ENCODE peak calls at places on chromosomes 7 and 10, in ten cellular contexts. Y, H, O, J, V, P, D, T, Z and E are unnamed samples.

GRCh38 chr10:90306187-90306586 is 551.7 kb downstream of the HTR7 start:
- DNase-seq in V (no peak), O (no peak), Y (peak), J (no peak), P (no peak), T (no peak), D (peak), H (no peak), Z (no peak), E (no peak)

GRCh38 chr7:106031271-106032029 is 68.4 kb downstream of the CDHR3 start:
- DNase-seq in J (no peak), O (no peak), T (no peak), Z (no peak), V (peak), Y (no peak), H (no peak), D (no peak), P (no peak), E (no peak)

GRCh38 chr10:94112321-94112720 is 118.6 kb downstream of the PLCE1 start:
- DNase-seq in T (no peak), O (no peak), P (no peak), Y (no peak), J (no peak), Z (no peak), D (no peak), V (no peak), H (no peak), E (no peak)

GRCh38 chr7:30877010-30877740 is 34.5 kb upstream of the AQP1 start:
- DNase-seq in Z (no peak), T (no peak), P (no peak), Y (no peak), J (peak), H (no peak), D (no peak), V (no peak), O (no peak), E (no peak)

GRCh38 chr10:72483452-72483851 is 128.7 kb upstream of the DNAJB12 start:
- DNase-seq in Y (no peak), H (no peak), V (no peak), D (no peak), J (no peak), T (no peak), Z (no peak), O (no peak), P (no peak), E (no peak)

GRCh38 chr7:8035647-8036518 is 67.3 kb downstream of the GLCCI1 start:
- DNase-seq in V (no peak), D (peak), P (no peak), Y (peak), O (no peak), H (no peak), J (no peak), T (no peak), Z (no peak), E (no peak)

GRCh38 chr7:38070718-38071117 is 107.3 kb upstream of the STARD3NL start:
- DNase-seq in D (peak), P (peak), J (no peak), Z (peak), V (peak), Y (peak), H (no peak), T (no peak), O (no peak), E (no peak)

GRCh38 chr10:95513008-95513589 is 48.1 kb downstream of the SORBS1 start:
- DNase-seq in H (no peak), J (no peak), D (no peak), P (peak), Y (no peak), T (peak), Z (no peak), V (no peak), O (no peak), E (no peak)

GRCh38 chr7:2105917-2106316 is 126.8 kb downstream of the MAD1L1 start:
- DNase-seq in T (no peak), V (no peak), Y (no peak), D (no peak), H (no peak), Z (no peak), O (no peak), P (no peak), J (no peak), E (no peak)

DNA sequence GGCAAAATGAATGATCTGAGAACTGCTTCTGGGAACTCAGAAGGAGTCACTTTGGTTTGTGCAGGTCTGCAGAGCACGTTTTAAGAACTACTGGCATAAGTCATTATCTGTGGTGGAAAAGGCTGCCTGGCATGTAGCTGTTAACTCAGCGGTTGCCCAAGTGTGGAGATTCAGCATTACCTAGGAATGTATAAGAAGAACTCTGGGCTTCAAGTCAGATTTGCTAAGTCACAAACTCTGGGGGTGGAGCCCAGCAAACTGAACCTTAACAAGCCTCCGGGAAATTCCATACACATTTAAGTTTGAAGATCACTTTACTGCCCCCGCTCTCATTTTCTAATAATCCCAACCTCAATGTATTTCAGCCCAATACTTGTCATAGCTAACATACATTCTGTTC is 31.1 kb downstream of the PLXDC2 start:
- DNase-seq in O (no peak), T (no peak), Y (no peak), V (no peak), P (no peak), J (no peak), H (no peak), D (peak), Z (no peak), E (no peak)
- TF ChIP-seq CTCF in O (no peak), T (no peak), Y (no peak), V (no peak), P (no peak), J (no peak), H (no peak), D (no peak), Z (no peak), E (no peak)

GRCh38 chr10:99619851-99620712 is at the start of gene SLC25A28:
- DNase-seq in J (peak), D (peak), V (peak), H (peak), O (peak), Y (peak), T (peak), P (peak), Z (peak), E (peak)
- TF ChIP-seq POLR2A in J (no peak), D (no peak), V (peak), H (no peak), O (no peak), Y (no peak), T (no peak), P (no peak), Z (peak), E (no peak)

GRCh38 chr10:91389636-91390512 is 20.3 kb upstream of the HECTD2 start:
- DNase-seq in D (peak), T (no peak), J (no peak), O (no peak), H (no peak), Z (peak), P (no peak), V (no peak), Y (peak), E (no peak)
- TF ChIP-seq CTCF in D (peak), T (peak), J (peak), O (peak), H (peak), Z (peak), P (peak), V (peak), Y (peak), E (no peak)

DNA sequence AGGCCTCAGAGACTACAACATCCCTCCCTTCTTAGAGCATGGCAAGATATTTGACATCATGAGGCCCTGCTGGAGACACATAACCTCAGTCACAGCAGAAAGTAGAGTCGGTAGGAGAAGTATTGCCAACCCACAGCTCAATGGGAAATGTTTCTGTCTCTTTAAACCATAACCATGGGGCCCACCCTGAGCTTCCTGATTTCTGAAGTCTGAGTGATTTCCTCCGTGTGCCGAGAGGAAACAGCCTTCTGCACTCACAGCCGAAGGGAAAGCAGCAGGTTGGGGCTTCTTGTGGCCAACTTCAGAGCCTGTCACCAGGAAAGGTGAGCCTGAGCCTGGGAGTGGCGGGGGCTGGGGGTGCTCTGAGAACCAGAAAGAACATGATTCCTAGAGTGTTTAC is at the start of gene GIMAP1:
- DNase-seq in O (no peak), P (no peak), Y (no peak), D (no peak), J (peak), H (peak), V (no peak), T (no peak), Z (no peak), E (no peak)
- TF ChIP-seq POLR2A in O (no peak), P (no peak), Y (no peak), D (no peak), J (no peak), H (no peak), V (no peak), T (no peak), Z (no peak), E (no peak)

DNA sequence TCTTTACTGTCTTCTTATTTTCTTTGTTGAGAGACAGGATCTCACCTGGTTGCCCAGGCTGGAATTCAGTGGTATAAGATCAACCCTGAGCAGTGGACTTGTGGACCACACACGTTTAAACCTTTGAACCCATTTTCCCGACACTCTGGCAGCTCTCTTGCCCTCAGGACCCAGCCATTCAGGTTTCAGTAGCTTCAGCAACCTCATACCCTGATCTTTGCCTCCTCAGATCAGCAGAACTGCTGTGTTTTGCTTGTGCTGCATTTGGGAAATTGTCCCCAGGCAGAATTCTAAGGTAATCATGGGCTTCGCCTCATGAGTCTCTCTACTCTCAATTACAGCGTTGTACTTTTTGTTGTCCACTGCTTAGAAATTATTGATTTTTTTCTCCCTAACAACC is 317.6 kb upstream of the KIAA1217 start:
- DNase-seq in D (no peak), V (no peak), O (no peak), Y (no peak), P (no peak), J (no peak), Z (no peak), T (no peak), H (no peak), E (no peak)
- TF ChIP-seq CTCF in D (no peak), V (no peak), O (no peak), Y (no peak), P (no peak), J (no peak), Z (no peak), T (no peak), H (no peak), E (no peak)

GRCh38 chr10:113960617-113961260 is 82.9 kb upstream of the ADRB1 start:
- DNase-seq in Y (no peak), Z (no peak), V (no peak), O (peak), P (no peak), D (no peak), T (peak), J (no peak), H (peak), E (no peak)

GRCh38 chr10:113959383-113959760 is 84.3 kb upstream of the ADRB1 start:
- DNase-seq in Z (no peak), V (no peak), T (peak), H (no peak), O (no peak), D (no peak), Y (no peak), J (no peak), P (no peak), E (no peak)

GRCh38 chr10:113961261-113961938 is 82.3 kb upstream of the ADRB1 start:
- DNase-seq in P (no peak), D (no peak), V (no peak), J (no peak), Y (no peak), Z (no peak), O (no peak), T (no peak), H (peak), E (no peak)

GRCh38 chr10:113957013-113957412 is 86.7 kb upstream of the ADRB1 start:
- DNase-seq in O (no peak), H (no peak), V (no peak), Y (no peak), D (peak), J (no peak), T (no peak), P (no peak), Z (no peak), E (no peak)

GRCh38 chr10:113958631-113959382 is 84.9 kb upstream of the ADRB1 start:
- DNase-seq in T (peak), O (no peak), Y (peak), P (peak), Z (peak), V (no peak), J (no peak), H (no peak), D (peak), E (no peak)
- TF ChIP-seq POLR2A in T (no peak), O (no peak), Y (no peak), P (no peak), Z (no peak), V (no peak), J (no peak), H (no peak), D (no peak), E (no peak)

DNA sequence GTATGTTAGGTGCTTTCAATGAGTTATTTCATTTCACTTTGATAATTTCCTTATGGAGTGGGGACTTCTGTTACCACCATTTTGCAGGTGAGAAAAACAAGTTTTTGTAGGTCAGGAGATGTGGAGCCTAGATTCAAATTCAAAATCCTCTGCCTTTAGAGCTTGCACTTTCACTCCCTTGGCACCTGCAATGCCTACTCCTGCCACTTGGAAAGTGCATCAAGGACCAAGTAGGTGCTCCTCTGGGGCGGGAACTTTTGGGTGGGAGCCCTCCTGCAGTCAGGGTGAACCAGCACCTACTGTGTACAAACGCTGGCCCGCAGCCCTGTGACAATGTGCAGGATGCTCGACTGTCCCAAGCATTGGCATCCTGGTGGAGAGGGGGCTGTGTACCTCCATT is 199.0 kb downstream of the EMX2 start:
- DNase-seq in V (no peak), D (no peak), Z (no peak), P (no peak), H (no peak), T (no peak), O (no peak), Y (no peak), J (no peak), E (no peak)
- TF ChIP-seq CTCF in V (no peak), D (no peak), Z (no peak), P (no peak), H (no peak), T (no peak), O (peak), Y (no peak), J (no peak), E (no peak)